ENCODE peak calls at places on chromosomes 13 and 19, in eight cellular contexts. One of them, this sample, is unnamed.

GRCh38 chr19:35362261-35363000 is 4.2 kb downstream of the FFAR3 start:
- DNase-seq in MCF 10A: no peak
- DNase-seq in A549: no peak
- DNase-seq in PC-3: no peak
- DNase-seq in choroid plexus epithelial cell: no peak
- DNase-seq in colonic mucosa: no peak
- DNase-seq in right lobe of liver: no peak
- DNase-seq in stomach: peak
- DNase-seq in this sample: no peak

GRCh38 chr19:10863107-10863700 is 8.1 kb upstream of the CARM1 start:
- DNase-seq in PC-3: peak
- DNase-seq in colonic mucosa: no peak
- DNase-seq in stomach: peak
- DNase-seq in choroid plexus epithelial cell: peak
- DNase-seq in right lobe of liver: no peak
- DNase-seq in MCF 10A: no peak
- DNase-seq in A549: no peak
- DNase-seq in this sample: no peak

GRCh38 chr13:29925457-29925856 is 75.0 kb upstream of the UBL3 start:
- DNase-seq in A549: peak
- DNase-seq in MCF 10A: peak
- DNase-seq in right lobe of liver: peak
- DNase-seq in PC-3: peak
- DNase-seq in colonic mucosa: peak
- DNase-seq in stomach: peak
- DNase-seq in choroid plexus epithelial cell: peak
- DNase-seq in this sample: peak

GRCh38 chr13:50994651-50995050 is 85.1 kb downstream of the RNASEH2B start:
- DNase-seq in PC-3: no peak
- DNase-seq in right lobe of liver: no peak
- DNase-seq in colonic mucosa: no peak
- DNase-seq in stomach: no peak
- DNase-seq in A549: no peak
- DNase-seq in choroid plexus epithelial cell: no peak
- DNase-seq in MCF 10A: no peak
- DNase-seq in this sample: no peak

GRCh38 chr19:46841458-46842083 is 9.1 kb downstream of the AP2S1 start:
- DNase-seq in right lobe of liver: no peak
- DNase-seq in MCF 10A: peak
- DNase-seq in colonic mucosa: no peak
- DNase-seq in stomach: peak
- DNase-seq in choroid plexus epithelial cell: peak
- DNase-seq in A549: peak
- DNase-seq in PC-3: peak
- DNase-seq in this sample: no peak

GRCh38 chr19:15463865-15464371 is 426 bp downstream of the RASAL3 start:
- DNase-seq in PC-3: no peak
- DNase-seq in right lobe of liver: no peak
- DNase-seq in colonic mucosa: peak
- DNase-seq in A549: no peak
- DNase-seq in MCF 10A: no peak
- DNase-seq in choroid plexus epithelial cell: no peak
- DNase-seq in stomach: peak
- DNase-seq in this sample: no peak

GRCh38 chr13:36819811-36820140 is 754 bp downstream of the RFXAP start:
- DNase-seq in stomach: no peak
- DNase-seq in PC-3: peak
- DNase-seq in A549: peak
- DNase-seq in right lobe of liver: no peak
- DNase-seq in choroid plexus epithelial cell: peak
- DNase-seq in colonic mucosa: no peak
- DNase-seq in MCF 10A: peak
- DNase-seq in this sample: no peak

GRCh38 chr13:74683411-74683810 is 549.2 kb upstream of the KLF12 start:
- DNase-seq in stomach: no peak
- DNase-seq in PC-3: peak
- DNase-seq in A549: no peak
- DNase-seq in choroid plexus epithelial cell: peak
- DNase-seq in MCF 10A: peak
- DNase-seq in right lobe of liver: no peak
- DNase-seq in colonic mucosa: no peak
- DNase-seq in this sample: no peak

GRCh38 chr13:106619688-106620555 is 52.0 kb upstream of the ARGLU1 start:
- DNase-seq in right lobe of liver: no peak
- DNase-seq in A549: peak
- DNase-seq in MCF 10A: peak
- DNase-seq in PC-3: peak
- DNase-seq in stomach: no peak
- DNase-seq in colonic mucosa: peak
- DNase-seq in choroid plexus epithelial cell: peak
- DNase-seq in this sample: no peak

GRCh38 chr19:8004723-8005513 is 523 bp downstream of the ELAVL1 start:
- DNase-seq in right lobe of liver: no peak
- DNase-seq in choroid plexus epithelial cell: peak
- DNase-seq in MCF 10A: no peak
- DNase-seq in A549: no peak
- DNase-seq in colonic mucosa: no peak
- DNase-seq in stomach: no peak
- DNase-seq in PC-3: peak
- DNase-seq in this sample: no peak

GRCh38 chr19:3606690-3607289 is at the start of gene TBXA2R:
- DNase-seq in choroid plexus epithelial cell: peak
- DNase-seq in A549: peak
- DNase-seq in right lobe of liver: no peak
- DNase-seq in stomach: peak
- DNase-seq in PC-3: peak
- DNase-seq in colonic mucosa: peak
- DNase-seq in MCF 10A: peak
- DNase-seq in this sample: peak

GRCh38 chr19:46134527-46134926 is 10.0 kb upstream of the IGFL3 start:
- DNase-seq in right lobe of liver: no peak
- DNase-seq in colonic mucosa: no peak
- DNase-seq in MCF 10A: peak
- DNase-seq in stomach: no peak
- DNase-seq in A549: no peak
- DNase-seq in PC-3: no peak
- DNase-seq in choroid plexus epithelial cell: peak
- DNase-seq in this sample: no peak

GRCh38 chr13:38905081-38905480 is 85.5 kb downstream of the STOML3 start:
- DNase-seq in colonic mucosa: no peak
- DNase-seq in stomach: no peak
- DNase-seq in A549: no peak
- DNase-seq in choroid plexus epithelial cell: no peak
- DNase-seq in PC-3: no peak
- DNase-seq in MCF 10A: peak
- DNase-seq in right lobe of liver: no peak
- DNase-seq in this sample: no peak

GRCh38 chr13:63948045-63948444 is 2532.4 kb upstream of the PCDH20 start:
- DNase-seq in stomach: no peak
- DNase-seq in right lobe of liver: no peak
- DNase-seq in PC-3: no peak
- DNase-seq in colonic mucosa: no peak
- DNase-seq in MCF 10A: no peak
- DNase-seq in choroid plexus epithelial cell: peak
- DNase-seq in A549: peak
- DNase-seq in this sample: no peak

GRCh38 chr19:46725036-46725820 is 8.3 kb upstream of the PRKD2 start:
- DNase-seq in colonic mucosa: no peak
- DNase-seq in right lobe of liver: peak
- DNase-seq in PC-3: no peak
- DNase-seq in A549: no peak
- DNase-seq in stomach: no peak
- DNase-seq in choroid plexus epithelial cell: peak
- DNase-seq in MCF 10A: no peak
- DNase-seq in this sample: no peak

GRCh38 chr19:7862413-7862951 is 11.7 kb downstream of the PRR36 start:
- DNase-seq in PC-3: no peak
- DNase-seq in stomach: peak
- DNase-seq in A549: peak
- DNase-seq in colonic mucosa: peak
- DNase-seq in right lobe of liver: peak
- DNase-seq in MCF 10A: no peak
- DNase-seq in choroid plexus epithelial cell: peak
- DNase-seq in this sample: no peak

GRCh38 chr13:33624253-33624652 is 193.7 kb upstream of the RFC3 start:
- DNase-seq in PC-3: no peak
- DNase-seq in A549: no peak
- DNase-seq in MCF 10A: no peak
- DNase-seq in choroid plexus epithelial cell: no peak
- DNase-seq in stomach: no peak
- DNase-seq in colonic mucosa: no peak
- DNase-seq in right lobe of liver: no peak
- DNase-seq in this sample: no peak

GRCh38 chr19:50718255-50719118 is 1.1 kb downstream of the SHANK1 start:
- DNase-seq in right lobe of liver: no peak
- DNase-seq in PC-3: no peak
- DNase-seq in colonic mucosa: no peak
- DNase-seq in choroid plexus epithelial cell: no peak
- DNase-seq in stomach: no peak
- DNase-seq in MCF 10A: no peak
- DNase-seq in A549: no peak
- DNase-seq in this sample: no peak

GRCh38 chr19:18596752-18597157 is 8.2 kb downstream of the REX1BD start:
- DNase-seq in PC-3: peak
- DNase-seq in MCF 10A: peak
- DNase-seq in colonic mucosa: peak
- DNase-seq in A549: peak
- DNase-seq in stomach: peak
- DNase-seq in right lobe of liver: no peak
- DNase-seq in choroid plexus epithelial cell: peak
- DNase-seq in this sample: no peak

DNA sequence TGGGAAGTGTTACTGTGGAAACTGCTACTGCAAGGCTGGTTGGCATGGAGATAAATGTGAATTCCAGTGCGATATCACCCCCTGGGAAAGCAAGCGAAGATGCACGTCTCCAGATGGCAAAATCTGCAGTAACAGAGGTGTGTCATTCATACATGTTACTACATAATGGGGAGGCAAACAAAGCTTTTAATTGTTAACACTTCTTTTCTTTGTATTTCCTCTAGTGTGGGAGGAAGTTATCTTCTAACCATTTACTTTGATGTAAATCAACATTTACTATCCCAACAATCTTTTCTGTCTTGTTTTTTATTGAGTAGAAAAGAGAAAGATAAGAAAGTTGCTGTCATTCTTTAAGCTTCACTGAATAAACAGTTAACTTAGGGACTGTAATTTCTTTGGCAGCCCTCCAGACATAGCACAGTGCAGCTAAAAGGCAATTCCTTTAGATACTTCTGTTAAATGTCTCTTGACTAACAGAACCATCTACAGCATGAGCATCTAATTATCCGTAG is 126.9 kb downstream of the ITGBL1 start:
- DNase-seq in choroid plexus epithelial cell: peak
- DNase-seq in PC-3: peak
- DNase-seq in stomach: no peak
- DNase-seq in MCF 10A: peak
- DNase-seq in A549: peak
- DNase-seq in right lobe of liver: no peak
- DNase-seq in colonic mucosa: no peak
- DNase-seq in this sample: no peak
- TF ChIP-seq CTCF in choroid plexus epithelial cell: no peak
- TF ChIP-seq CTCF in PC-3: no peak
- TF ChIP-seq CTCF in stomach: no peak
- TF ChIP-seq CTCF in MCF 10A: no peak
- TF ChIP-seq CTCF in A549: no peak
- TF ChIP-seq CTCF in right lobe of liver: no peak
- TF ChIP-seq CTCF in colonic mucosa: no peak
- TF ChIP-seq CTCF in this sample: no peak

GRCh38 chr13:52652170-52652979 is at the start of gene SUGT1:
- DNase-seq in colonic mucosa: peak
- DNase-seq in stomach: peak
- DNase-seq in choroid plexus epithelial cell: peak
- DNase-seq in right lobe of liver: peak
- DNase-seq in PC-3: peak
- DNase-seq in MCF 10A: peak
- DNase-seq in A549: peak
- DNase-seq in this sample: peak
- TF ChIP-seq CTCF in colonic mucosa: peak
- TF ChIP-seq CTCF in stomach: peak
- TF ChIP-seq CTCF in choroid plexus epithelial cell: peak
- TF ChIP-seq CTCF in right lobe of liver: peak
- TF ChIP-seq CTCF in PC-3: peak
- TF ChIP-seq CTCF in MCF 10A: peak
- TF ChIP-seq CTCF in A549: peak
- TF ChIP-seq CTCF in this sample: no peak

GRCh38 chr13:41613984-41614581 is 156.7 kb downstream of the RGCC start:
- DNase-seq in colonic mucosa: no peak
- DNase-seq in MCF 10A: peak
- DNase-seq in PC-3: peak
- DNase-seq in choroid plexus epithelial cell: peak
- DNase-seq in stomach: no peak
- DNase-seq in A549: no peak
- DNase-seq in right lobe of liver: no peak
- DNase-seq in this sample: no peak

GRCh38 chr13:41614671-41615519 is 157.5 kb downstream of the RGCC start:
- DNase-seq in A549: no peak
- DNase-seq in colonic mucosa: no peak
- DNase-seq in choroid plexus epithelial cell: peak
- DNase-seq in stomach: no peak
- DNase-seq in right lobe of liver: no peak
- DNase-seq in PC-3: peak
- DNase-seq in MCF 10A: no peak
- DNase-seq in this sample: no peak

GRCh38 chr13:41611385-41611784 is 154.0 kb downstream of the RGCC start:
- DNase-seq in PC-3: no peak
- DNase-seq in A549: no peak
- DNase-seq in choroid plexus epithelial cell: peak
- DNase-seq in colonic mucosa: no peak
- DNase-seq in MCF 10A: no peak
- DNase-seq in stomach: no peak
- DNase-seq in right lobe of liver: no peak
- DNase-seq in this sample: no peak

GRCh38 chr13:41613471-41613870 is 156.1 kb downstream of the RGCC start:
- DNase-seq in MCF 10A: no peak
- DNase-seq in PC-3: no peak
- DNase-seq in A549: no peak
- DNase-seq in choroid plexus epithelial cell: no peak
- DNase-seq in colonic mucosa: no peak
- DNase-seq in right lobe of liver: no peak
- DNase-seq in stomach: no peak
- DNase-seq in this sample: no peak

GRCh38 chr13:41615520-41615838 is 158.1 kb downstream of the RGCC start:
- DNase-seq in A549: no peak
- DNase-seq in right lobe of liver: no peak
- DNase-seq in stomach: no peak
- DNase-seq in colonic mucosa: no peak
- DNase-seq in choroid plexus epithelial cell: no peak
- DNase-seq in MCF 10A: no peak
- DNase-seq in PC-3: no peak
- DNase-seq in this sample: no peak
- TF ChIP-seq CTCF in A549: no peak
- TF ChIP-seq CTCF in right lobe of liver: no peak
- TF ChIP-seq CTCF in stomach: no peak
- TF ChIP-seq CTCF in colonic mucosa: no peak
- TF ChIP-seq CTCF in choroid plexus epithelial cell: no peak
- TF ChIP-seq CTCF in MCF 10A: no peak
- TF ChIP-seq CTCF in PC-3: no peak
- TF ChIP-seq CTCF in this sample: no peak

DNA sequence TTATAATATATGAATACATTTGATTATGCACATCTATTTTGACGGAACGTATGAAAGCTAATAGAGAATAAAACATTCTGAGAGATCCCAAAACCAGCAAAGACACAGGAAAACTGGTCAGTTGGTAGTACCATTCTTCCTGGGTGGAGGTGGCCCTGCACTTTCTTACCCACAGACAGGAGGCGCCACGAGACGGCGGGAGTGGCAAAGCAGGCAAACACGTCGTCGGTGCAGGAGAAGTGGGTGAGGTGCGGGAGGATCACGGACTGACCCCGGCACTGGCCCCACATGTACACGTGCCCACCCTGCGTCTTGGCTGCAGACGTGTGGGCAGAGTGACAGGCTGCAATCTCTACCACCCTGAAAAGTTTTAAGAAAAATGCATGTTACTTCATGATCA is 36.1 kb downstream of the RCBTB1 start:
- DNase-seq in MCF 10A: peak
- DNase-seq in colonic mucosa: no peak
- DNase-seq in stomach: no peak
- DNase-seq in A549: no peak
- DNase-seq in choroid plexus epithelial cell: no peak
- DNase-seq in right lobe of liver: no peak
- DNase-seq in PC-3: no peak
- DNase-seq in this sample: no peak
- TF ChIP-seq CTCF in MCF 10A: no peak
- TF ChIP-seq CTCF in colonic mucosa: no peak
- TF ChIP-seq CTCF in stomach: no peak
- TF ChIP-seq CTCF in A549: no peak
- TF ChIP-seq CTCF in choroid plexus epithelial cell: peak
- TF ChIP-seq CTCF in right lobe of liver: peak
- TF ChIP-seq CTCF in PC-3: peak
- TF ChIP-seq CTCF in this sample: no peak